ENCODE peak calls at places on chromosomes 2 and 18, in eight cellular contexts. H is K562; K is adrenal gland; P is effector memory CD4-positive, alpha-beta T cell; R is astrocyte; Q is iPS DF 6.9; B is tibial artery; O is ovary. W is an unnamed sample. For H3K4me1, the result is how much of the 10 kb centered on the place peaks cover.

GRCh38 chr2:3251974-3252373 is 125.6 kb downstream of the EIPR1 start:
- DNase-seq in Q (no peak), H (no peak), R (no peak), B (no peak), P (no peak), O (no peak), K (no peak), W (no peak)

GRCh38 chr2:128169497-128169896 is 78.5 kb downstream of the UGGT1 start:
- DNase-seq in K (no peak), P (no peak), Q (no peak), O (no peak), R (no peak), H (no peak), B (no peak), W (no peak)

GRCh38 chr2:28413152-28413895 is 20.7 kb downstream of the FOSL2 start:
- DNase-seq in B (no peak), O (peak), K (peak), Q (no peak), R (no peak), H (no peak), P (no peak), W (peak)

GRCh38 chr18:34121157-34121807 is 103.4 kb downstream of the NOL4 start:
- DNase-seq in B (no peak), P (no peak), H (no peak), O (no peak), R (peak), K (no peak), Q (no peak), W (no peak)

GRCh38 chr2:27322301-27322765 is 564 bp downstream of the MPV17 start:
- DNase-seq in H (no peak), B (no peak), R (no peak), P (no peak), O (no peak), K (peak), Q (no peak), W (peak)

GRCh38 chr2:205685314-205686230 is 3.3 kb downstream of the NRP2 start:
- DNase-seq in H (no peak), K (peak), P (no peak), R (peak), Q (no peak), B (no peak), O (peak), W (peak)

GRCh38 chr2:236858661-236859060 is 227.0 kb upstream of the COPS8 start:
- DNase-seq in H (no peak), P (no peak), K (peak), Q (no peak), O (no peak), B (peak), R (no peak), W (no peak)

GRCh38 chr2:28325173-28325566 is 67.5 kb upstream of the FOSL2 start:
- DNase-seq in R (no peak), P (no peak), H (no peak), O (no peak), B (no peak), K (peak), Q (no peak), W (no peak)

GRCh38 chr2:27249077-27249890 is 13.6 kb downstream of the SLC30A3 start:
- DNase-seq in K (no peak), H (no peak), O (no peak), R (peak), Q (no peak), P (no peak), B (no peak), W (no peak)

GRCh38 chr2:85191157-85191556 is 58.0 kb downstream of the TCF7L1 start:
- DNase-seq in R (no peak), B (no peak), H (no peak), P (no peak), K (no peak), Q (no peak), O (no peak), W (no peak)

GRCh38 chr2:2824588-2824987 is 493.5 kb upstream of the MYT1L start:
- DNase-seq in K (no peak), B (no peak), O (no peak), H (no peak), R (no peak), Q (no peak), P (no peak), W (no peak)

GRCh38 chr18:2627821-2628276 is 27.7 kb upstream of the SMCHD1 start:
- DNase-seq in O (no peak), K (no peak), H (no peak), Q (no peak), P (no peak), R (peak), B (no peak), W (no peak)

GRCh38 chr2:66153941-66154340 is 281.0 kb upstream of the MEIS1 start:
- DNase-seq in H (no peak), Q (no peak), K (no peak), P (no peak), O (no peak), R (no peak), B (no peak), W (no peak)

GRCh38 chr2:120393456-120393855 is 47.5 kb downstream of the INHBB start:
- DNase-seq in O (peak), B (no peak), K (no peak), Q (no peak), P (no peak), H (no peak), R (no peak), W (peak)

GRCh38 chr2:118417417-118418125 is 329.3 kb downstream of the INSIG2 start:
- DNase-seq in K (no peak), O (no peak), P (no peak), R (peak), B (no peak), H (no peak), Q (no peak), W (no peak)

DNA sequence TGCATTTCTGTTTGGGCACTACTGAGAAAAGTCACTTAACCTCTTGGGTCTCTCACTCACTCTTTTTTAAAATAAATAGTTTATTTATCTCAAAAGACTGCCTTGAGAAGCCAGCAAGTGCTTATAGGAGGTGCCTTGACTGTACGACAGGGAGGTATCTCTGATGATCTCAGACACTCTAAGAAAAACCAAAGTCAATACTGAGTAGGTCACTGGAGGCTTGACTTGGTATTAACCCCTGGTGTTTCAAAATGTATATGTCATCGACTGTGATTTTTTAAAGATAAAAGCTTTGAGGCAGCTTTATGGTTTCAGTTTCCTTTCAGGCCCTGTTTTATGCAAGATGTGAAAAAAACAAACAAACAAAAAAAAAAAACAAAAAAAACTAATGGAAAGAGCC is 33.7 kb downstream of the MREG start:
- DNase-seq in B (no peak), R (no peak), Q (no peak), P (no peak), K (no peak), O (no peak), H (no peak), W (no peak)
- H3K4me1 ChIP-seq in B (under half), R (under half), Q (under half), P (under half), K (under half), O (under half), H (under half), W (under half)

DNA sequence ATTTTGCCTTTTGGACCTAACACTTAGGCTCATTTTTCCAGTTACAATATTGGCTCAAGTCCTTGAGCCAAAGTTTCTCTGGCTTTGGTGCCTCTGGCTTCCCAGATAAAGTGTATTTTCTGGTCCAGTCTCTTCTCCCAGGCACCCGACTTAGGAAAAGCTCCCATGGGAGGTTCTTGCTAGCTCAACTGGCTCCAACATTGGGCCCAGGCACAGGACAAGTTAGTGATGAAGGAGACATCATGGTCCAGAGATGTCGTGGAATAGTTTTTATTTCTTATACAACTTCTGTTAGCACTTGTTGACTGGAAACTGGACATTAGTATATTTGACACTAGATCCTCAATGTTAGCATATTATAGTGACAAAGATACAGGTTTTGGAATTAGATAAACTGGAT is 8.2 kb upstream of the ZEB2 start:
- DNase-seq in O (no peak), K (no peak), Q (no peak), R (no peak), P (no peak), H (no peak), B (no peak), W (no peak)
- H3K27ac ChIP-seq in O (peak), K (no peak), Q (no peak), R (no peak), P (no peak), H (no peak), B (peak), W (no peak)

GRCh38 chr2:190334479-190335224 is 8.7 kb upstream of the INPP1 start:
- DNase-seq in Q (no peak), R (no peak), K (no peak), B (no peak), O (no peak), P (no peak), H (peak), W (no peak)
- H3K4me3 ChIP-seq in Q (no peak), R (no peak), K (no peak), B (no peak), O (no peak), P (no peak), H (peak), W (no peak)

GRCh38 chr18:50658601-50659000 is 98.7 kb downstream of the MAPK4 start:
- DNase-seq in Q (no peak), K (no peak), B (no peak), R (no peak), P (no peak), H (no peak), O (no peak), W (no peak)
- H3K4me1 ChIP-seq in Q (under half), K (under half), B (half or more), R (under half), P (under half), H (under half), O (under half), W (under half)

DNA sequence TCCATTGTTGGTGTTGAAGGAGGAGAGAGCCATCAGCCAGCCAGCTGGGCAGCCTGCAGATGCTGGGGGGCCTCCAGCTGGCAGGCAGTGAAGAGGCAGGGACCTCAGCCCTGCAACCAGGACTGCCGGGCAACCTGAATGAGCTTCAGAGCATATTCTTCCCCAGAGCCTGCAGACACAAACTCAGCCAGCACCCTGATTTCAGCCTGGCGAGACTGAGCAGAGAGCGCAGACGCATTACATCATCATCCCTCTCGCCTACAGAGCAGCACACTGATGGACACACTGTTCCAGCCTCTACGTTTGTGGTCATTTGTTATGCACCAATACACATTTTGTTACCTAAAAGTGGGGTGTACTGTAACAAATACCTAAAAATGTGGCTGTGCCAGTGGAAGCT is 150.6 kb upstream of the RAB6C start:
- DNase-seq in P (no peak), H (no peak), B (no peak), Q (no peak), R (no peak), O (no peak), K (no peak), W (no peak)
- H3K27ac ChIP-seq in P (no peak), H (no peak), B (no peak), Q (no peak), R (no peak), O (no peak), K (no peak), W (no peak)

DNA sequence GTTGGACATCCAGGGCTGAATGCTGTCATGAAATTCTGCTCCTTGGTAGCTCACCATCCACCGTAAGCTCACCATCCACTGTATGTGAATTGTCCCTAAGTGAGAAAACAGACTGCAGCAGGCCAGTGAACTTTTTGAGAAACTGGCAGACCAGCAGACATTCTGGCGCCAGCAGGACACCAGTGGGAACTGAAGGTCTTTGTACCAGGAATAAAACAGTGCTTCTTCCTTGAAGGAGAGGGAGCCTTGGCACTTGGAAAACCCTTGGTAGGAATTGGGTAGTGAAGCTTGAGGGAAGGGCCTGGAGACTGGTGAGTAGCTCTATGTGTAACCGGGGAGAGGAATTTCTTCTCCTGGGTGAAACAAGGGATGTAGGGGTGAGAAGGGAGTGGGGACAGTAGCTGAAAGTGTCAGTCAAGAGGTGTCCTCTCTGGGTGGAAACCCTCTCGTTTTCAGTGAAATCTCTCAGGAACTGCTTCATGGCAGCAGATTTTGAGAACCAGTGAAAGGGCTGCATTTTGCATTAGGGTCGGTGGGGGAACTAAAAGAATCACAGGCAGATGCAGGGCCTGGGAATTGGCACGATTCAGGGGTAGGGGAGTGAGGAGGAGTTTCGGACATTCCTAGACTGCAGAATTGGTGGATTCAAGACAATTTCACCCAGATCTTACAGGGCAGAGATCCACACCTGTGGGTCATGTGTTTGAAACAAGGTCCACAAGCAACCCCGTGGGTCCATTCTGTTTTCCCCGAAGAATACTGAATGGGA is 131.4 kb upstream of the DLX2 start:
- DNase-seq in H (no peak), Q (no peak), O (no peak), R (no peak), K (no peak), B (no peak), P (no peak), W (no peak)
- H3K4me3 ChIP-seq in H (no peak), Q (peak), O (peak), R (peak), K (no peak), B (no peak), P (peak), W (peak)

DNA sequence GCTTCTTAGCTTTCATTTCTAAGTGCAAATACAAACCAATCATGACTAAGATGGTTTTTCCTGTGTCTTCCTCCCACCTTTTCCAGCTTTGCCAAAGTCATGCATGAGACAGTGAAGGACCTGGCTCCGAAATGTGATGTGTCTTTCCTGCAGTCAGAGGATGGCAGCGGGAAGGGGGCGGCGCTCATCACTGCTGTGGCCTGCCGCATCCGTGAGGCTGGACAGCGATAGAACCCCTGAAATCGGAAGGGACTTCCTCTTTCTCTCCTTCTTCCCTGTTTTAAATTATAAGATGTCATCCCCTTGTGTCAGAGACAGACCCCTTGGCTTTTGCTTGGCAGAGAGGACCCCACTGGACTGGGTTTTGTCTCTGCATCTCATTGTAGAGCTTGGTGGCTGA is 56.8 kb downstream of the HK2 start:
- DNase-seq in P (no peak), B (no peak), O (no peak), H (no peak), Q (no peak), R (no peak), K (no peak), W (no peak)
- H3K4me1 ChIP-seq in P (under half), B (under half), O (under half), H (under half), Q (under half), R (under half), K (under half), W (under half)

GRCh38 chr2:95526360-95527341 is 42.1 kb upstream of the TRIM43B start:
- DNase-seq in K (peak), P (peak), B (peak), R (peak), Q (no peak), O (peak), H (no peak), W (peak)
- H3K27ac ChIP-seq in K (peak), P (no peak), B (peak), R (peak), Q (no peak), O (peak), H (no peak), W (peak)

GRCh38 chr18:45978084-45978483 is 11.0 kb upstream of the EPG5 start:
- DNase-seq in P (no peak), H (no peak), K (no peak), Q (no peak), B (no peak), O (no peak), R (no peak), W (no peak)

GRCh38 chr18:45976581-45977373 is 9.6 kb upstream of the EPG5 start:
- DNase-seq in B (no peak), P (no peak), O (no peak), H (no peak), R (peak), K (no peak), Q (no peak), W (no peak)

DNA sequence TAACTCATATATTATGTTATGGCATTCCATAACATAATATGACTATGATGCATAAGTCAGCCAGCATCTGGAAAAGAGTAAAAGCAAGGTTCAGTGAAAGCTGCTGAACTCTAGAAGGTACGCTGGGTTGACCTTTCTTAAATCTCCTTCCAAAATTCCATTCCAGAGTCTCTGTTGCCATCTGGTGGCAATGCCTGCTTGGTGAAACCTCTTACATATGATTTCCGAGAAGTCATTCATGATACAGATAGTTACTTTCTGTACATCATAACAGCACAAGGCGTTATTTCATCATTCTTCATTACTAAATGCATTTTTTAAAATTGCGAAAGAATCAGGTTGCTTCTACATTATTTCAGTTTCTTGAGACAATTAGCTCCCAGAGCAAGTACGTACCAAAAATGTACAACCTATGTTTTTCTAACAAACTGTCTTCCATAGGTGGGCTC is 7.0 kb upstream of the EPG5 start:
- DNase-seq in B (no peak), K (peak), P (peak), Q (no peak), O (peak), H (peak), R (peak), W (no peak)
- H3K4me3 ChIP-seq in B (no peak), K (no peak), P (no peak), Q (no peak), O (no peak), H (no peak), R (no peak), W (peak)

DNA sequence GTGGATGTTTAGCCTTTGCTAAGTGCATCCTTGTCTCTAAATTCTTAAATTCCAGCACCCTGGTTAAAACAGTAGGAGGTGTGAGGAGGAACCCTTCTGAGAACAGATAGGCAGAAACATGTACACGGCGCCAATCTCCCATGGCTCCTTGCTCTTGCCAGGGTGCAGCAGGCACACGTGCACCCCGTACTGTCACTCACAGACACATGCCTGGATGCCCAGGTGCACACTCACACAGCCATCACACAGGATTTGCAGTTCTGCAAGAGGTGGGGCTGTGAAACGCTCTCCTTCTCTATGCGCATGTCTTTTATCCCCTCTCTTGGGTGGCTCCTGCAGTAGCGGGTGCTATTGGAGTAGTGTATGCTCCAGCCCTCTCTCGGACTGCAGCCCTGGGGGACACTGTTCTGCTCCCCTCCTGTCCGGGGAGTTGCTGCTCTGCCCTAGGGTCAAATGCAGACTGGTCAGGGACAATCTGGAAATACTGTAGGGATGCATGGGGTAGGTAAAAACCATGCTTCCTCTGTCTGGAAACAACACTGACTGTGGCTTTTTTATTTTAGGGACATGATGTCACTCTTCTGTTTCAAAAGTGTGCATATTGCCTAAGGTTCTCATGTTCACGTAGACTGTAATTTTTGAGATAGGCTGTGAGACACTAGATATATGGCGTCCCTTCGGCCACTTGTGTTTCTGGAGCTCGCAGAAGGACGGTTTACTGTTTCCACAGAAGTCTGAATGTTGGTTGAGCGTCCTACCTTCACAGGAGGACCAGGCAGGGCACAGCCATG is 118.5 kb downstream of the PRKCE start:
- DNase-seq in O (no peak), Q (no peak), B (no peak), K (no peak), H (no peak), R (no peak), P (no peak), W (no peak)
- H3K4me1 ChIP-seq in O (under half), Q (under half), B (under half), K (under half), H (under half), R (under half), P (under half), W (under half)

W was measured in psoas muscle.